ENCODE peak calls at places on chromosomes 3 and 15, in six cellular contexts. B is GM20000; O is AG08395; V is CD4-positive, CD25-positive, alpha-beta regulatory T cell; S is heart left ventricle; G is tibial nerve. A is an unnamed sample.

GRCh38 chr15:62619105-62619504 is 423.4 kb upstream of the TPM1 start:
- DNase-seq in V (no peak), S (no peak), B (no peak), G (no peak), O (no peak), A (no peak)

GRCh38 chr15:39315200-39315599 is 265.7 kb upstream of the THBS1 start:
- DNase-seq in S (no peak), B (no peak), V (no peak), G (no peak), O (no peak), A (no peak)

GRCh38 chr3:10392244-10392643 is 71.3 kb upstream of the SEC13 start:
- DNase-seq in V (no peak), O (no peak), S (no peak), G (no peak), B (no peak), A (no peak)

GRCh38 chr3:123042413-123042812 is 14.8 kb upstream of the SEMA5B start:
- DNase-seq in O (no peak), G (no peak), S (peak; percentile 24), V (no peak), B (no peak), A (no peak)

GRCh38 chr3:50213383-50213782 is 8.3 kb downstream of the SLC38A3 start:
- DNase-seq in O (no peak), S (no peak), V (no peak), G (no peak), B (no peak), A (no peak)

GRCh38 chr3:131948806-131949205 is 86.0 kb downstream of the CPNE4 start:
- DNase-seq in S (no peak), O (no peak), V (no peak), B (no peak), G (no peak), A (no peak)

GRCh38 chr3:132629928-132630327 is 29.7 kb downstream of the ACAD11 start:
- DNase-seq in B (no peak), S (no peak), O (peak; percentile 65), V (no peak), G (no peak), A (no peak)

GRCh38 chr15:98865397-98866339 is 141.9 kb downstream of the PGPEP1L start:
- DNase-seq in S (peak; percentile 79), O (peak; percentile 69), B (no peak), V (peak; percentile 91), G (peak; percentile 76), A (peak; percentile 89)

GRCh38 chr15:64460206-64460736 is at the start of gene ZNF609:
- DNase-seq in B (peak; percentile 90), S (peak; percentile 94), G (peak; percentile 87), V (peak; percentile 88), O (peak; percentile 97), A (peak; percentile 95)

GRCh38 chr3:57673158-57673557 is 19.7 kb downstream of the DENND6A start:
- DNase-seq in B (no peak), V (no peak), G (no peak), S (no peak), O (no peak), A (no peak)

GRCh38 chr3:142022381-142022780 is 127.0 kb downstream of the TFDP2 start:
- DNase-seq in G (no peak), S (no peak), B (peak; percentile 29), O (peak; percentile 18), V (peak; percentile 41), A (no peak)

GRCh38 chr3:195847061-195847950 is 35.6 kb upstream of the MUC4 start:
- DNase-seq in B (no peak), G (no peak), O (peak; percentile 23), S (no peak), V (no peak), A (no peak)

GRCh38 chr15:40047413-40048154 is 8.6 kb upstream of the SRP14 start:
- DNase-seq in V (peak; percentile 81), O (peak; percentile 38), G (no peak), S (peak; percentile 69), B (peak; percentile 80), A (peak; percentile 85)

GRCh38 chr3:186619787-186620212 is 6.9 kb downstream of the AHSG start:
- DNase-seq in V (no peak), O (no peak), G (no peak), B (no peak), S (no peak), A (no peak)

GRCh38 chr3:14771593-14772497 is 46.9 kb upstream of the FGD5 start:
- DNase-seq in G (no peak), V (no peak), S (no peak), O (no peak), B (no peak), A (peak; percentile 48)

GRCh38 chr3:29064085-29064484 is 216.8 kb upstream of the RBMS3 start:
- DNase-seq in O (peak; percentile 31), B (no peak), G (no peak), S (no peak), V (no peak), A (no peak)

GRCh38 chr3:131386429-131386926 is 4.9 kb downstream of the NUDT16 start:
- DNase-seq in O (peak; percentile 9), B (no peak), G (peak; percentile 53), S (peak; percentile 63), V (peak; percentile 8), A (no peak)

GRCh38 chr15:69457304-69458280 is 5.0 kb downstream of the RPLP1 start:
- DNase-seq in G (no peak), B (no peak), O (no peak), S (no peak), V (no peak), A (no peak)

GRCh38 chr15:76987276-76987675 is 7.7 kb upstream of the PSTPIP1 start:
- DNase-seq in G (no peak), V (no peak), O (no peak), S (peak; percentile 11), B (no peak), A (no peak)

GRCh38 chr3:98333989-98334606 is 19.6 kb upstream of the OR5K4 start:
- DNase-seq in V (no peak), S (no peak), G (no peak), O (no peak), B (no peak), A (no peak)

GRCh38 chr15:39969871-39970270 is 36.0 kb downstream of the EIF2AK4 start:
- DNase-seq in B (no peak), G (peak; percentile 34), V (no peak), S (peak; percentile 44), O (peak; percentile 51), A (no peak)

GRCh38 chr15:37900286-37901221 is 33.9 kb upstream of the TMCO5A start:
- DNase-seq in S (no peak), V (no peak), O (peak; percentile 67), G (no peak), B (no peak), A (no peak)

GRCh38 chr3:195876297-195877031 is 31.9 kb downstream of the TNK2 start:
- DNase-seq in V (peak; percentile 21), O (peak; percentile 55), B (no peak), G (no peak), S (no peak), A (peak; percentile 79)

GRCh38 chr3:157063926-157064325 is 96.0 kb downstream of the CCNL1 start:
- DNase-seq in O (peak; percentile 6), B (no peak), G (no peak), V (no peak), S (no peak), A (no peak)